ENCODE peak calls at places on chromosome 15, in eight cellular contexts. One of them, this sample, is unnamed.

GRCh38 chr15:74384566-74385441 is 17.4 kb upstream of the CYP11A1 start:
- DNase-seq in heart left ventricle: peak; percentile 41
- DNase-seq in neural progenitor cell: no peak
- DNase-seq in mammary epithelial cell: peak; percentile 96
- DNase-seq in bronchial epithelial cell: peak; percentile 98
- DNase-seq in CD8-positive, alpha-beta memory T cell: peak; percentile 31
- DNase-seq in GM12864: peak; percentile 93
- DNase-seq in pancreas: no peak
- DNase-seq in this sample: no peak

GRCh38 chr15:84684092-84684491 is 26.1 kb upstream of the NMB start:
- DNase-seq in heart left ventricle: no peak
- DNase-seq in neural progenitor cell: no peak
- DNase-seq in mammary epithelial cell: peak; percentile 61
- DNase-seq in bronchial epithelial cell: peak; percentile 27
- DNase-seq in CD8-positive, alpha-beta memory T cell: no peak
- DNase-seq in GM12864: no peak
- DNase-seq in pancreas: no peak
- DNase-seq in this sample: no peak

GRCh38 chr15:28992340-28992864 is 106.6 kb downstream of the APBA2 start:
- DNase-seq in heart left ventricle: no peak
- DNase-seq in neural progenitor cell: no peak
- DNase-seq in mammary epithelial cell: no peak
- DNase-seq in bronchial epithelial cell: no peak
- DNase-seq in CD8-positive, alpha-beta memory T cell: no peak
- DNase-seq in GM12864: no peak
- DNase-seq in pancreas: no peak
- DNase-seq in this sample: no peak

GRCh38 chr15:45497261-45497660 is 25.3 kb downstream of the SLC30A4 start:
- DNase-seq in heart left ventricle: no peak
- DNase-seq in neural progenitor cell: no peak
- DNase-seq in mammary epithelial cell: no peak
- DNase-seq in bronchial epithelial cell: no peak
- DNase-seq in CD8-positive, alpha-beta memory T cell: no peak
- DNase-seq in GM12864: no peak
- DNase-seq in pancreas: no peak
- DNase-seq in this sample: no peak

GRCh38 chr15:48577495-48577894 is 68.0 kb downstream of the FBN1 start:
- DNase-seq in heart left ventricle: no peak
- DNase-seq in neural progenitor cell: no peak
- DNase-seq in mammary epithelial cell: peak; percentile 25
- DNase-seq in bronchial epithelial cell: peak; percentile 84
- DNase-seq in CD8-positive, alpha-beta memory T cell: no peak
- DNase-seq in GM12864: no peak
- DNase-seq in pancreas: no peak
- DNase-seq in this sample: no peak

GRCh38 chr15:101620645-101621044 is 31.5 kb downstream of the TM2D3 start:
- DNase-seq in heart left ventricle: no peak
- DNase-seq in neural progenitor cell: no peak
- DNase-seq in mammary epithelial cell: no peak
- DNase-seq in bronchial epithelial cell: no peak
- DNase-seq in CD8-positive, alpha-beta memory T cell: no peak
- DNase-seq in GM12864: no peak
- DNase-seq in pancreas: no peak
- DNase-seq in this sample: no peak

GRCh38 chr15:63089260-63090043 is 32.2 kb upstream of the LACTB start:
- DNase-seq in heart left ventricle: peak; percentile 42
- DNase-seq in neural progenitor cell: no peak
- DNase-seq in mammary epithelial cell: no peak
- DNase-seq in bronchial epithelial cell: peak; percentile 47
- DNase-seq in CD8-positive, alpha-beta memory T cell: no peak
- DNase-seq in GM12864: no peak
- DNase-seq in pancreas: no peak
- DNase-seq in this sample: peak; percentile 93

GRCh38 chr15:25670025-25670554 is 193.0 kb downstream of the ATP10A start:
- DNase-seq in heart left ventricle: peak; percentile 79
- DNase-seq in neural progenitor cell: peak; percentile 91
- DNase-seq in mammary epithelial cell: no peak
- DNase-seq in bronchial epithelial cell: no peak
- DNase-seq in CD8-positive, alpha-beta memory T cell: no peak
- DNase-seq in GM12864: no peak
- DNase-seq in pancreas: no peak
- DNase-seq in this sample: no peak

GRCh38 chr15:101442272-101442671 is 47.2 kb downstream of the PCSK6 start:
- DNase-seq in heart left ventricle: no peak
- DNase-seq in neural progenitor cell: no peak
- DNase-seq in mammary epithelial cell: no peak
- DNase-seq in bronchial epithelial cell: no peak
- DNase-seq in CD8-positive, alpha-beta memory T cell: no peak
- DNase-seq in GM12864: no peak
- DNase-seq in pancreas: no peak
- DNase-seq in this sample: no peak

GRCh38 chr15:64348455-64348854 is 7.5 kb downstream of the CSNK1G1 start:
- DNase-seq in heart left ventricle: no peak
- DNase-seq in neural progenitor cell: no peak
- DNase-seq in mammary epithelial cell: no peak
- DNase-seq in bronchial epithelial cell: no peak
- DNase-seq in CD8-positive, alpha-beta memory T cell: no peak
- DNase-seq in GM12864: no peak
- DNase-seq in pancreas: no peak
- DNase-seq in this sample: no peak

GRCh38 chr15:44662478-44663409 is 718 bp downstream of the SPG11 start:
- DNase-seq in heart left ventricle: peak; percentile 64
- DNase-seq in neural progenitor cell: peak; percentile 64
- DNase-seq in mammary epithelial cell: peak; percentile 75
- DNase-seq in bronchial epithelial cell: peak; percentile 58
- DNase-seq in CD8-positive, alpha-beta memory T cell: peak; percentile 82
- DNase-seq in GM12864: peak; percentile 80
- DNase-seq in pancreas: peak; percentile 69
- DNase-seq in this sample: peak; percentile 74

GRCh38 chr15:26667222-26667988 is 105.5 kb downstream of the GABRB3 start:
- DNase-seq in heart left ventricle: no peak
- DNase-seq in neural progenitor cell: no peak
- DNase-seq in mammary epithelial cell: no peak
- DNase-seq in bronchial epithelial cell: peak; percentile 63
- DNase-seq in CD8-positive, alpha-beta memory T cell: no peak
- DNase-seq in GM12864: no peak
- DNase-seq in pancreas: peak; percentile 34
- DNase-seq in this sample: peak; percentile 27

GRCh38 chr15:58731756-58732535 is 17.6 kb downstream of the ADAM10 start:
- DNase-seq in heart left ventricle: no peak
- DNase-seq in neural progenitor cell: no peak
- DNase-seq in mammary epithelial cell: peak; percentile 86
- DNase-seq in bronchial epithelial cell: peak; percentile 72
- DNase-seq in CD8-positive, alpha-beta memory T cell: no peak
- DNase-seq in GM12864: no peak
- DNase-seq in pancreas: no peak
- DNase-seq in this sample: no peak

GRCh38 chr15:101207867-101208288 is 44.0 kb downstream of the CHSY1 start:
- DNase-seq in heart left ventricle: no peak
- DNase-seq in neural progenitor cell: no peak
- DNase-seq in mammary epithelial cell: peak; percentile 68
- DNase-seq in bronchial epithelial cell: peak; percentile 92
- DNase-seq in CD8-positive, alpha-beta memory T cell: no peak
- DNase-seq in GM12864: no peak
- DNase-seq in pancreas: no peak
- DNase-seq in this sample: no peak

GRCh38 chr15:85704720-85705119 is 90.0 kb downstream of the KLHL25 start:
- DNase-seq in heart left ventricle: no peak
- DNase-seq in neural progenitor cell: no peak
- DNase-seq in mammary epithelial cell: no peak
- DNase-seq in bronchial epithelial cell: no peak
- DNase-seq in CD8-positive, alpha-beta memory T cell: no peak
- DNase-seq in GM12864: no peak
- DNase-seq in pancreas: no peak
- DNase-seq in this sample: no peak

GRCh38 chr15:82852906-82853635 is 43.6 kb downstream of the WHAMM start:
- DNase-seq in heart left ventricle: no peak
- DNase-seq in neural progenitor cell: no peak
- DNase-seq in mammary epithelial cell: no peak
- DNase-seq in bronchial epithelial cell: no peak
- DNase-seq in CD8-positive, alpha-beta memory T cell: no peak
- DNase-seq in GM12864: no peak
- DNase-seq in pancreas: no peak
- DNase-seq in this sample: no peak

GRCh38 chr15:73940061-73940981 is 14.1 kb downstream of the LOXL1 start:
- DNase-seq in heart left ventricle: no peak
- DNase-seq in neural progenitor cell: no peak
- DNase-seq in mammary epithelial cell: no peak
- DNase-seq in bronchial epithelial cell: no peak
- DNase-seq in CD8-positive, alpha-beta memory T cell: no peak
- DNase-seq in GM12864: no peak
- DNase-seq in pancreas: no peak
- DNase-seq in this sample: peak; percentile 30

GRCh38 chr15:95266481-95267061 is 1035.2 kb downstream of the MCTP2 start:
- DNase-seq in heart left ventricle: no peak
- DNase-seq in neural progenitor cell: no peak
- DNase-seq in mammary epithelial cell: no peak
- DNase-seq in bronchial epithelial cell: no peak
- DNase-seq in CD8-positive, alpha-beta memory T cell: no peak
- DNase-seq in GM12864: no peak
- DNase-seq in pancreas: no peak
- DNase-seq in this sample: no peak

GRCh38 chr15:25682349-25682748 is 180.8 kb downstream of the ATP10A start:
- DNase-seq in heart left ventricle: no peak
- DNase-seq in neural progenitor cell: no peak
- DNase-seq in mammary epithelial cell: no peak
- DNase-seq in bronchial epithelial cell: no peak
- DNase-seq in CD8-positive, alpha-beta memory T cell: no peak
- DNase-seq in GM12864: no peak
- DNase-seq in pancreas: no peak
- DNase-seq in this sample: no peak

GRCh38 chr15:90351479-90352108 is 490 bp upstream of the ZNF774 start:
- DNase-seq in heart left ventricle: peak; percentile 24
- DNase-seq in neural progenitor cell: no peak
- DNase-seq in mammary epithelial cell: no peak
- DNase-seq in bronchial epithelial cell: no peak
- DNase-seq in CD8-positive, alpha-beta memory T cell: no peak
- DNase-seq in GM12864: no peak
- DNase-seq in pancreas: no peak
- DNase-seq in this sample: no peak
- H3K4me3 ChIP-seq in heart left ventricle: peak overlapping the region; percentile 99
- H3K4me3 ChIP-seq in neural progenitor cell: peak overlapping the region; percentile 85
- H3K4me3 ChIP-seq in mammary epithelial cell: peak overlapping the region; percentile 78
- H3K4me3 ChIP-seq in bronchial epithelial cell: peak overlapping the region; percentile 69
- H3K4me3 ChIP-seq in CD8-positive, alpha-beta memory T cell: peak overlapping the region; percentile 88
- H3K4me3 ChIP-seq in GM12864: peak overlapping the region; percentile 75
- H3K4me3 ChIP-seq in pancreas: no peak overlapping the region
- H3K4me3 ChIP-seq in this sample: peak overlapping the region; percentile 88

GRCh38 chr15:42057744-42058646 is 36.4 kb downstream of the PLA2G4D start:
- DNase-seq in heart left ventricle: no peak
- DNase-seq in neural progenitor cell: no peak
- DNase-seq in mammary epithelial cell: no peak
- DNase-seq in bronchial epithelial cell: peak; percentile 52
- DNase-seq in CD8-positive, alpha-beta memory T cell: no peak
- DNase-seq in GM12864: no peak
- DNase-seq in pancreas: no peak
- DNase-seq in this sample: no peak
- H3K4me3 ChIP-seq in heart left ventricle: no peak overlapping the region
- H3K4me3 ChIP-seq in neural progenitor cell: no peak overlapping the region
- H3K4me3 ChIP-seq in mammary epithelial cell: no peak overlapping the region
- H3K4me3 ChIP-seq in bronchial epithelial cell: no peak overlapping the region
- H3K4me3 ChIP-seq in CD8-positive, alpha-beta memory T cell: no peak overlapping the region
- H3K4me3 ChIP-seq in GM12864: no peak overlapping the region
- H3K4me3 ChIP-seq in pancreas: no peak overlapping the region
- H3K4me3 ChIP-seq in this sample: peak overlapping the region; percentile 52

DNA sequence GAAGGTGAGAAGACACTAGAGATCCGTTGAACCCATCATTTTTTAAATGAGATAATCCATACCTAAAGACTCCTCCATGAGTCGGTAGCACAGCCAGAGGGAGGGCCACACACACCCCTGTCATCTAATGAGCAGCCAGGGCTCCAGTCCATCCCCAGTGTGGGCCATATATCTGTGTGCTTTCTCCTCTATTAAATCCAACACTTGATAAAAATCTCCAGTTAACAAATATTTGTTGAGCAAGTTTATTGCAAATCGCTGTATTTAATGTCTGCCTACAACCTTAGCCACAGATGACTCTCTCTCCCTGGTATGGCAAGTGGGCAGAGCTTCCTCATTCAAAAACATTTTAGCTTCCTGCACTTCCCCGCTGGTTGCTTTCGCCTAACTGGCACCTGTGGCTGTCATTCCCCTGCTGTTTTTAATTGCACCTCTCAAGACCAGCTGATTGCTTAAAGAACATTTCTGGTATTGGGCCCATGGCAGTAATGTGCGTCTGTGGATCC is 82.8 kb downstream of the SMAD3 start:
- DNase-seq in heart left ventricle: no peak
- DNase-seq in neural progenitor cell: no peak
- DNase-seq in mammary epithelial cell: peak; percentile 80
- DNase-seq in bronchial epithelial cell: peak; percentile 85
- DNase-seq in CD8-positive, alpha-beta memory T cell: no peak
- DNase-seq in GM12864: no peak
- DNase-seq in pancreas: no peak
- DNase-seq in this sample: no peak
- H3K4me3 ChIP-seq in heart left ventricle: no peak overlapping the region
- H3K4me3 ChIP-seq in neural progenitor cell: no peak overlapping the region
- H3K4me3 ChIP-seq in mammary epithelial cell: no peak overlapping the region
- H3K4me3 ChIP-seq in bronchial epithelial cell: no peak overlapping the region
- H3K4me3 ChIP-seq in CD8-positive, alpha-beta memory T cell: no peak overlapping the region
- H3K4me3 ChIP-seq in GM12864: no peak overlapping the region
- H3K4me3 ChIP-seq in pancreas: no peak overlapping the region
- H3K4me3 ChIP-seq in this sample: no peak overlapping the region

GRCh38 chr15:51828621-51829359 is 663 bp upstream of the TMOD3 start:
- DNase-seq in heart left ventricle: no peak
- DNase-seq in neural progenitor cell: no peak
- DNase-seq in mammary epithelial cell: peak; percentile 82
- DNase-seq in bronchial epithelial cell: peak; percentile 82
- DNase-seq in CD8-positive, alpha-beta memory T cell: no peak
- DNase-seq in GM12864: no peak
- DNase-seq in pancreas: no peak
- DNase-seq in this sample: no peak

GRCh38 chr15:51837784-51838183 is 8.3 kb downstream of the TMOD3 start:
- DNase-seq in heart left ventricle: no peak
- DNase-seq in neural progenitor cell: peak; percentile 13
- DNase-seq in mammary epithelial cell: no peak
- DNase-seq in bronchial epithelial cell: no peak
- DNase-seq in CD8-positive, alpha-beta memory T cell: no peak
- DNase-seq in GM12864: peak; percentile 41
- DNase-seq in pancreas: no peak
- DNase-seq in this sample: no peak

GRCh38 chr15:51830279-51830806 is 890 bp downstream of the TMOD3 start:
- DNase-seq in heart left ventricle: peak; percentile 47
- DNase-seq in neural progenitor cell: no peak
- DNase-seq in mammary epithelial cell: peak; percentile 20
- DNase-seq in bronchial epithelial cell: peak; percentile 34
- DNase-seq in CD8-positive, alpha-beta memory T cell: no peak
- DNase-seq in GM12864: no peak
- DNase-seq in pancreas: no peak
- DNase-seq in this sample: no peak

GRCh38 chr15:51829360-51830278 is at the start of gene TMOD3:
- DNase-seq in heart left ventricle: peak; percentile 92
- DNase-seq in neural progenitor cell: peak; percentile 96
- DNase-seq in mammary epithelial cell: peak; percentile 86
- DNase-seq in bronchial epithelial cell: peak; percentile 81
- DNase-seq in CD8-positive, alpha-beta memory T cell: peak; percentile 88
- DNase-seq in GM12864: peak; percentile 72
- DNase-seq in pancreas: peak; percentile 87
- DNase-seq in this sample: peak; percentile 95

GRCh38 chr15:51833782-51834181 is 4.3 kb downstream of the TMOD3 start:
- DNase-seq in heart left ventricle: no peak
- DNase-seq in neural progenitor cell: no peak
- DNase-seq in mammary epithelial cell: no peak
- DNase-seq in bronchial epithelial cell: no peak
- DNase-seq in CD8-positive, alpha-beta memory T cell: no peak
- DNase-seq in GM12864: no peak
- DNase-seq in pancreas: no peak
- DNase-seq in this sample: no peak
- H3K4me3 ChIP-seq in heart left ventricle: no peak overlapping the region
- H3K4me3 ChIP-seq in neural progenitor cell: no peak overlapping the region
- H3K4me3 ChIP-seq in mammary epithelial cell: no peak overlapping the region
- H3K4me3 ChIP-seq in bronchial epithelial cell: no peak overlapping the region
- H3K4me3 ChIP-seq in CD8-positive, alpha-beta memory T cell: no peak overlapping the region
- H3K4me3 ChIP-seq in GM12864: no peak overlapping the region
- H3K4me3 ChIP-seq in pancreas: no peak overlapping the region
- H3K4me3 ChIP-seq in this sample: no peak overlapping the region